ENCODE peak calls at places on chromosomes 7 and 10, in eight cellular contexts. I is kidney epithelial cell, T is T-cell, A is NCI-H1092, W is C1 segment of cervical spinal cord, G is astrocyte of the spinal cord, M is Kasumi-1, F is Calu3. X is an unnamed sample.

GRCh38 chr7:150934045-150934766 is 43.9 kb downstream of the KCNH2 start:
- DNase-seq in G (no peak), A (peak; percentile 41), I (no peak), M (no peak), F (no peak), W (no peak), T (no peak), X (no peak)

GRCh38 chr10:130764651-130765050 is 546.9 kb downstream of the TCERG1L start:
- DNase-seq in F (no peak), A (no peak), I (no peak), M (no peak), G (no peak), T (no peak), W (no peak), X (no peak)

GRCh38 chr7:24764972-24765744 is 7.9 kb upstream of the GSDME start:
- DNase-seq in W (no peak), T (no peak), G (no peak), F (no peak), A (no peak), I (no peak), M (no peak), X (no peak)

GRCh38 chr10:85612378-85612775 is 754.2 kb downstream of the GRID1 start:
- DNase-seq in W (no peak), G (no peak), T (peak; percentile 50), A (no peak), F (no peak), M (no peak), I (no peak), X (no peak)

GRCh38 chr10:88505265-88505664 is 77.9 kb downstream of the RNLS start:
- DNase-seq in G (no peak), W (no peak), I (no peak), M (no peak), T (no peak), A (no peak), F (no peak), X (no peak)

GRCh38 chr10:69860290-69860689 is 58.6 kb downstream of the COL13A1 start:
- DNase-seq in M (no peak), A (no peak), W (no peak), I (no peak), F (no peak), T (no peak), G (no peak), X (no peak)

GRCh38 chr7:2388637-2388954 is 14.8 kb upstream of the CHST12 start:
- DNase-seq in G (no peak), F (no peak), A (no peak), T (no peak), I (no peak), M (no peak), W (no peak), X (no peak)

GRCh38 chr7:90411510-90411909 is 8.2 kb downstream of the CLDN12 start:
- DNase-seq in G (peak; percentile 17), F (no peak), M (no peak), A (no peak), W (no peak), I (peak; percentile 29), T (no peak), X (peak; percentile 75)

X was measured in dermis blood vessel endothelial cell.